ENCODE peak calls at places on chromosomes 6 and 20, in four cellular contexts. D is SK-N-SH, R is left lung, Z is OCI-LY7. P is an unnamed sample.

GRCh38 chr20:57202309-57202708 is 64.1 kb downstream of the BMP7 start:
- DNase-seq in Z (no peak), R (no peak), D (no peak), P (no peak)

GRCh38 chr6:89956182-89956581 is 61.9 kb downstream of the GJA10 start:
- DNase-seq in R (no peak), Z (no peak), D (no peak), P (no peak)

GRCh38 chr6:123415844-123416468 is 220.8 kb downstream of the TRDN start:
- DNase-seq in R (no peak), D (peak), Z (peak), P (peak)

GRCh38 chr20:38776363-38776762 is 28.1 kb downstream of the ACTR5 start:
- DNase-seq in Z (no peak), D (no peak), R (no peak), P (no peak)

GRCh38 chr20:31593221-31594001 is 11.7 kb upstream of the ID1 start:
- DNase-seq in R (peak), D (no peak), Z (no peak), P (peak)

GRCh38 chr6:28353356-28353755 is 3.6 kb downstream of the ZKSCAN3 start:
- DNase-seq in R (no peak), Z (no peak), D (no peak), P (no peak)

GRCh38 chr6:155646443-155646842 is 190.8 kb upstream of the NOX3 start:
- DNase-seq in D (no peak), R (no peak), Z (no peak), P (no peak)

GRCh38 chr6:81816387-81816786 is 63.9 kb upstream of the TENT5A start:
- DNase-seq in Z (no peak), R (no peak), D (no peak), P (no peak)

GRCh38 chr6:158377866-158378265 is 65.6 kb downstream of the TULP4 start:
- DNase-seq in D (no peak), Z (no peak), R (no peak), P (peak)

GRCh38 chr20:23147964-23148720 is 62.0 kb upstream of the CD93 start:
- DNase-seq in Z (no peak), D (no peak), R (peak), P (peak)

GRCh38 chr6:132446136-132446535 is 44.9 kb upstream of the MOXD1 start:
- DNase-seq in R (no peak), Z (no peak), D (no peak), P (no peak)

DNA sequence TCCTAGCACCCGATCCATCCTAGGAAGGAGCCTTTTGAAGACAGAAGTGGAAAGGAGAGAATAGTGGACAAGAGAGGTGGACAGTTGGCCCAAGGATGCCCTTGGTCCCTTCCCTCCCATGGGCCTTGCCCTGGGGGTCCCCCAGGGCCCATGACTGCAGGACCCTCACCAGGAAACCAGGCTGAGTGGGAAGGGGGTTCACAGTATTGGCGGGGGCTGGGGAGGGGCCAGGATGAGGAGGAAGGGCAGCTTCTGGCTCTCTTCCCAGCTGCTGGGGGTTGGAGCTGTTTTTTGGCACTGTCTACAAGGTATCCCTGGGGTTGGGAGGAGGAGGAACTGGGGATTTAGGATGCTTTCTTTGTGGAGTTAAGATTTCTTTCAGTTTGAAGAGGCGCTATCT is 4.0 kb upstream of the DSN1 start:
- DNase-seq in Z (no peak), D (no peak), R (no peak), P (no peak)
- H3K27ac ChIP-seq in Z (no peak), D (no peak), R (no peak), P (no peak)

DNA sequence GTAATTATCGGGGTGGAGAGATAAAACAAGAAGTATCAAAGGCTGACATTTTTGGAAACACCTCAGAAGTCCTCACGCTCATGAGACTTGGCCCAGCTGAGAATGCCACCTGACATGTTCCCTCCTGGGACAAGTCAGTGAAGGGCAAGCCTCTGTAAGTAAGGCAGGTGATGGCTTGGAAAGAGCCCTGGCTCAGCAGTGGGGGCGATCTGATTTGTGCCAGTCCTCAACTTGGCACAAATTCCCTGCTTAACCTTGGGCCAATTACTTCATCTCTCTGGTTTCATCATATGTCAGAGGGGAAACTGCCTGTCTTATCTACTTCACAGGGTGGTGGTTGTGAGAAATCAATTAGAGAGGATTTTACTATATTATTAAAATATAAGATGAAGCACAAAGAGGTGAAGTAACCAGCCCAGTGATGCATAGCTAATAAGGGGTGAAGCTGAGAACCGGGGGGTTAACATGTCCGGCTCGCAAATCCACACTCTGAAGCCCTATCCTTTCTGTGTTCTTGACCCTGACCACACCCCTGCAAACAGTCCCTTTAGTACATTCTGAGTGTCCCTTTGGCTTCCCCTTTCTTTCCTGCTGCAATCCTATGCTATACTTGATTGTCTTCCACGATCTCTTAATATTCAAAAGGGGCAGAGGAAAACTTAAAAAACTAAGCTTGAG is 8.8 kb upstream of the MOCS1 start:
- DNase-seq in R (no peak), D (no peak), Z (no peak), P (peak)
- H3K27ac ChIP-seq in R (no peak), D (no peak), Z (no peak), P (no peak)

GRCh38 chr20:4383966-4384365 is 337.7 kb upstream of the PRND start:
- DNase-seq in R (no peak), Z (no peak), D (no peak), P (no peak)
- H3K27ac ChIP-seq in R (no peak), Z (no peak), D (no peak), P (no peak)

GRCh38 chr6:143774347-143774746 is 68.8 kb upstream of the LTV1 start:
- DNase-seq in R (no peak), Z (no peak), D (no peak), P (no peak)

GRCh38 chr6:143775326-143775725 is 67.8 kb upstream of the LTV1 start:
- DNase-seq in D (no peak), Z (no peak), R (no peak), P (no peak)

GRCh38 chr6:143772662-143773061 is 70.5 kb upstream of the LTV1 start:
- DNase-seq in D (no peak), R (no peak), Z (no peak), P (no peak)

GRCh38 chr6:143772110-143772509 is 71.0 kb upstream of the LTV1 start:
- DNase-seq in Z (no peak), D (no peak), R (no peak), P (no peak)

GRCh38 chr6:143773503-143773902 is 69.6 kb upstream of the LTV1 start:
- DNase-seq in R (no peak), Z (no peak), D (no peak), P (no peak)
- H3K27ac ChIP-seq in R (no peak), Z (no peak), D (no peak), P (no peak)

DNA sequence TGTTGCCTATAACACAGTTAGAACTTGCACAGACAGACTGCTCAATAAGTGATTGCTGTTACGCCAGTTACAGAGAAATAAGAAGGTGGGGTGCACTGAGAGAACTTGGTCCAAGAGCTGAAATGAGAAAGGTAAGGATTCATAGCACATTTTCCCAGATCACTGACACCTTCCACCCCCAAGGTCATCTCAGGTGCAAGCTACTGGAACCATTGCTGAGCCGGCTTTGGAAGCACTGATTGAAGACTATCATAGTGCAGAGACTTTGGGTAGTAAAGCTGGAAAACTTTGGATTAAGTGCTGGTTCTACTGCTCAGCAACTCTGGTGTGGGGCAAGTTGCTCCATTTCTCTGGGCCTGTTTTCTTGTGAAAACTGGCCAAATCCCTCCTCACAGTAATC is 38.1 kb downstream of the STK35 start:
- DNase-seq in Z (no peak), R (no peak), D (no peak), P (no peak)
- H3K27ac ChIP-seq in Z (no peak), R (no peak), D (no peak), P (no peak)

GRCh38 chr6:163844352-163844751 is 429.8 kb downstream of the QKI start:
- DNase-seq in R (no peak), Z (no peak), D (no peak), P (no peak)

GRCh38 chr6:163841733-163842132 is 427.2 kb downstream of the QKI start:
- DNase-seq in Z (no peak), D (no peak), R (no peak), P (no peak)

GRCh38 chr6:163842467-163842866 is 427.9 kb downstream of the QKI start:
- DNase-seq in D (no peak), Z (no peak), R (no peak), P (no peak)

GRCh38 chr6:163843194-163843593 is 428.7 kb downstream of the QKI start:
- DNase-seq in D (no peak), Z (no peak), R (no peak), P (no peak)

DNA sequence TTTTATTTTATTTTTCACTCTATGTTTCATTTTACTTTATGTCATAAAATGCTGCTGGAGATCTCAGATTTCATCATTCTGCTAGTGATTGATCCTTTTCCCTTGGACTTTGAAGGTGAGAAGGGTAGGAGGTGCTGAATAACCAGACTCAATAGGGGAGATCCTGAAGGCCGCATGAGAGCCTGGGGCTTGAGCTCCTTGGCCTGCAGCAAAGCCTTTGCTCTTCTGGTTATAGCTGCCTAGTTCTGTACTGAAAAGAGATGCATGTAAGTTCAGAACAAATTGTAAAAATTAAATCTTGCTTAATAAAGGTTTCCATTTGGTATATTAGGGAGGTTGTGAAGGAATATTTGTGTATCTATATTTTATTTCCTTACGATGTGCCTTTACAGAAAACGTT is 430.2 kb downstream of the QKI start:
- DNase-seq in D (no peak), Z (no peak), R (no peak), P (no peak)
- H3K27ac ChIP-seq in D (no peak), Z (no peak), R (no peak), P (no peak)

DNA sequence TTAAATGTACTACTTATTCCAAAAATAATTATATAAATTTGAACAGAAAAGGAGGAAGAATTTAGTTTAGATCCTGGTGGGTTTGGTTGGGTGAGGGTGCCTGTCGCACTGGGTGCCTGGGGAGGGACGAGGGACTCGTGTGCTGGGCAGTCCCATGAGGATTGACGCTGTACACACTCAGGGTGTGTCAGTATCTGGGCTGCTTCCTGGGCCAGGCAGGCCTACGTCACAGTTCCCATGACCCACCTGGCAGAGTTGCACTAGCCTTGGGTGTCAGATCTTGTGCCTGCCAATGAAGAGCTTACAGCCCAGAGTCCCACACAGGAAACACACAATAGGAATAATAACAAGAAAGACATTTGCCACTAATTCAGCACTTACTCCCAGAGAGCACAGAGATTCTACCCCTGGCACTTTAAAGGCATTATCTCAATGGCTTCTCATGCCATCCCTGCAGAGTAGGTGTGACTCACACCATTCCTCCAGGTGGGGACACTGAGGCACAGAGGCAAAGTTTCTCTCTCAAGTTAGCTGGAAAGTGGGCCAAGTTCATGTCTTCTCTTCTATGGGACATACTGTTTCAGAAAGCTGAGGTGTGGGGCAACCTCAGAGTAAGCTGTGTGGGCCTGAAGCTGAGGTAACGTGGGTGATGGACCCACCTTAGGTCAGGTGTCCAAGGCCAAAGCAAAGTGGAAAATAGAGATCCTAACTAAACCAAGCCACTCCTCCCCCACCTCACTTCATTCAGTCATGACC is 1.3 kb upstream of the SDCBP2 start:
- DNase-seq in R (no peak), Z (peak), D (peak), P (peak)
- H3K27ac ChIP-seq in R (peak), Z (no peak), D (no peak), P (peak)

P was measured in colonic mucosa.